ENCODE peak calls at places on chromosomes 12 and 14, in nine cellular contexts. One of them, this sample, is unnamed.

GRCh38 chr14:87018294-87018693 is 974.7 kb downstream of the GALC start:
- DNase-seq in RWPE1: no peak
- DNase-seq in stimulated activated CD4-positive, alpha-beta T cell treated with anti-CD3 and anti-CD28 coated beads, Interleukin-4, amount 100 ng/mL, for 48 hours: no peak
- DNase-seq in AG20443: no peak
- DNase-seq in cardiac fibroblast: no peak
- DNase-seq in activated CD4-positive, CD25-positive, alpha-beta regulatory T cell treated with anti-CD3 and anti-CD28 coated beads, Interleukin-2, amount 50 U/mL, for 72 hours: no peak
- DNase-seq in Calu3: no peak
- DNase-seq in kidney tubule cell: no peak
- DNase-seq in C1 segment of cervical spinal cord: no peak
- DNase-seq in this sample: no peak

GRCh38 chr12:25459541-25459951 is 93.5 kb downstream of the LMNTD1 start:
- DNase-seq in RWPE1: no peak
- DNase-seq in stimulated activated CD4-positive, alpha-beta T cell treated with anti-CD3 and anti-CD28 coated beads, Interleukin-4, amount 100 ng/mL, for 48 hours: no peak
- DNase-seq in AG20443: no peak
- DNase-seq in cardiac fibroblast: no peak
- DNase-seq in activated CD4-positive, CD25-positive, alpha-beta regulatory T cell treated with anti-CD3 and anti-CD28 coated beads, Interleukin-2, amount 50 U/mL, for 72 hours: no peak
- DNase-seq in Calu3: no peak
- DNase-seq in kidney tubule cell: peak; percentile 29
- DNase-seq in C1 segment of cervical spinal cord: no peak
- DNase-seq in this sample: no peak

GRCh38 chr12:32542550-32543229 is 136.4 kb upstream of the DNM1L start:
- DNase-seq in RWPE1: no peak
- DNase-seq in stimulated activated CD4-positive, alpha-beta T cell treated with anti-CD3 and anti-CD28 coated beads, Interleukin-4, amount 100 ng/mL, for 48 hours: no peak
- DNase-seq in AG20443: no peak
- DNase-seq in cardiac fibroblast: peak; percentile 23
- DNase-seq in activated CD4-positive, CD25-positive, alpha-beta regulatory T cell treated with anti-CD3 and anti-CD28 coated beads, Interleukin-2, amount 50 U/mL, for 72 hours: no peak
- DNase-seq in Calu3: no peak
- DNase-seq in kidney tubule cell: peak; percentile 58
- DNase-seq in C1 segment of cervical spinal cord: no peak
- DNase-seq in this sample: no peak

GRCh38 chr14:96038920-96039632 is at the start of gene C14orf132:
- DNase-seq in RWPE1: peak; percentile 69
- DNase-seq in stimulated activated CD4-positive, alpha-beta T cell treated with anti-CD3 and anti-CD28 coated beads, Interleukin-4, amount 100 ng/mL, for 48 hours: peak; percentile 55
- DNase-seq in AG20443: peak; percentile 95
- DNase-seq in cardiac fibroblast: peak; percentile 29
- DNase-seq in activated CD4-positive, CD25-positive, alpha-beta regulatory T cell treated with anti-CD3 and anti-CD28 coated beads, Interleukin-2, amount 50 U/mL, for 72 hours: peak; percentile 45
- DNase-seq in Calu3: peak; percentile 50
- DNase-seq in kidney tubule cell: peak; percentile 22
- DNase-seq in C1 segment of cervical spinal cord: peak; percentile 79
- DNase-seq in this sample: peak; percentile 38

GRCh38 chr14:75049136-75049535 is 2.1 kb downstream of the MLH3 start:
- DNase-seq in RWPE1: no peak
- DNase-seq in stimulated activated CD4-positive, alpha-beta T cell treated with anti-CD3 and anti-CD28 coated beads, Interleukin-4, amount 100 ng/mL, for 48 hours: no peak
- DNase-seq in AG20443: no peak
- DNase-seq in cardiac fibroblast: no peak
- DNase-seq in activated CD4-positive, CD25-positive, alpha-beta regulatory T cell treated with anti-CD3 and anti-CD28 coated beads, Interleukin-2, amount 50 U/mL, for 72 hours: no peak
- DNase-seq in Calu3: no peak
- DNase-seq in kidney tubule cell: no peak
- DNase-seq in C1 segment of cervical spinal cord: peak; percentile 31
- DNase-seq in this sample: no peak

GRCh38 chr12:122020795-122021192 is 890 bp upstream of the BCL7A start:
- DNase-seq in RWPE1: no peak
- DNase-seq in stimulated activated CD4-positive, alpha-beta T cell treated with anti-CD3 and anti-CD28 coated beads, Interleukin-4, amount 100 ng/mL, for 48 hours: no peak
- DNase-seq in AG20443: no peak
- DNase-seq in cardiac fibroblast: no peak
- DNase-seq in activated CD4-positive, CD25-positive, alpha-beta regulatory T cell treated with anti-CD3 and anti-CD28 coated beads, Interleukin-2, amount 50 U/mL, for 72 hours: no peak
- DNase-seq in Calu3: no peak
- DNase-seq in kidney tubule cell: no peak
- DNase-seq in C1 segment of cervical spinal cord: no peak
- DNase-seq in this sample: no peak

GRCh38 chr12:7188557-7189397 is 709 bp upstream of the PEX5 start:
- DNase-seq in RWPE1: peak; percentile 52
- DNase-seq in stimulated activated CD4-positive, alpha-beta T cell treated with anti-CD3 and anti-CD28 coated beads, Interleukin-4, amount 100 ng/mL, for 48 hours: peak; percentile 56
- DNase-seq in AG20443: peak; percentile 77
- DNase-seq in cardiac fibroblast: peak; percentile 81
- DNase-seq in activated CD4-positive, CD25-positive, alpha-beta regulatory T cell treated with anti-CD3 and anti-CD28 coated beads, Interleukin-2, amount 50 U/mL, for 72 hours: peak; percentile 59
- DNase-seq in Calu3: peak; percentile 74
- DNase-seq in kidney tubule cell: peak; percentile 82
- DNase-seq in C1 segment of cervical spinal cord: peak; percentile 63
- DNase-seq in this sample: peak; percentile 94

GRCh38 chr12:18967814-18968213 is 161.7 kb upstream of the PLEKHA5 start:
- DNase-seq in RWPE1: no peak
- DNase-seq in stimulated activated CD4-positive, alpha-beta T cell treated with anti-CD3 and anti-CD28 coated beads, Interleukin-4, amount 100 ng/mL, for 48 hours: no peak
- DNase-seq in AG20443: no peak
- DNase-seq in cardiac fibroblast: no peak
- DNase-seq in activated CD4-positive, CD25-positive, alpha-beta regulatory T cell treated with anti-CD3 and anti-CD28 coated beads, Interleukin-2, amount 50 U/mL, for 72 hours: no peak
- DNase-seq in Calu3: no peak
- DNase-seq in kidney tubule cell: no peak
- DNase-seq in C1 segment of cervical spinal cord: no peak
- DNase-seq in this sample: peak; percentile 2

GRCh38 chr12:32273063-32273521 is 126.3 kb upstream of the FGD4 start:
- DNase-seq in RWPE1: no peak
- DNase-seq in stimulated activated CD4-positive, alpha-beta T cell treated with anti-CD3 and anti-CD28 coated beads, Interleukin-4, amount 100 ng/mL, for 48 hours: no peak
- DNase-seq in AG20443: no peak
- DNase-seq in cardiac fibroblast: peak; percentile 48
- DNase-seq in activated CD4-positive, CD25-positive, alpha-beta regulatory T cell treated with anti-CD3 and anti-CD28 coated beads, Interleukin-2, amount 50 U/mL, for 72 hours: no peak
- DNase-seq in Calu3: no peak
- DNase-seq in kidney tubule cell: peak; percentile 44
- DNase-seq in C1 segment of cervical spinal cord: no peak
- DNase-seq in this sample: peak; percentile 6

This sample was measured in HT1080.